ENCODE peak calls at places on chromosomes 3 and 15, in eight cellular contexts. I, D, L, F, G, X, U and S are unnamed samples.

GRCh38 chr3:115062009-115062408 is 85.1 kb downstream of the ZBTB20 start:
- DNase-seq in X (no peak), D (no peak), I (peak), U (no peak), L (no peak), G (no peak), F (no peak), S (no peak)

GRCh38 chr15:35168464-35168863 is 83.4 kb upstream of the NANOGP8 start:
- DNase-seq in D (no peak), U (peak), L (peak), G (no peak), F (no peak), X (peak), I (peak), S (no peak)

GRCh38 chr15:42392309-42393024 is 33.2 kb downstream of the CAPN3 start:
- DNase-seq in U (no peak), X (no peak), L (no peak), G (no peak), D (no peak), I (no peak), F (no peak), S (no peak)

GRCh38 chr3:119885746-119886530 is 104.0 kb downstream of the NR1I2 start:
- DNase-seq in X (peak), G (no peak), I (peak), L (no peak), D (no peak), F (no peak), U (no peak), S (no peak)

GRCh38 chr3:132004571-132004970 is 30.2 kb downstream of the CPNE4 start:
- DNase-seq in F (no peak), D (no peak), I (peak), X (peak), L (peak), G (no peak), U (peak), S (no peak)

GRCh38 chr3:31817411-31817966 is 163.6 kb downstream of the OSBPL10 start:
- DNase-seq in X (no peak), D (no peak), F (no peak), G (no peak), L (no peak), U (no peak), I (no peak), S (no peak)

GRCh38 chr3:46930945-46931403 is 45.6 kb downstream of the CCDC12 start:
- DNase-seq in F (no peak), L (no peak), I (no peak), D (no peak), X (peak), G (no peak), U (no peak), S (no peak)

GRCh38 chr3:127019449-127019848 is 36.5 kb downstream of the PLXNA1 start:
- DNase-seq in D (no peak), F (no peak), U (peak), G (no peak), X (peak), L (no peak), I (peak), S (no peak)

GRCh38 chr15:60396964-60397771 is 618 bp downstream of the ANXA2 start:
- DNase-seq in D (peak), F (peak), L (no peak), X (peak), I (peak), G (peak), U (peak), S (peak)

GRCh38 chr15:47746516-47746915 is 29.2 kb downstream of the SEMA6D start:
- DNase-seq in I (no peak), U (no peak), G (no peak), F (no peak), X (no peak), D (no peak), L (no peak), S (no peak)

DNA sequence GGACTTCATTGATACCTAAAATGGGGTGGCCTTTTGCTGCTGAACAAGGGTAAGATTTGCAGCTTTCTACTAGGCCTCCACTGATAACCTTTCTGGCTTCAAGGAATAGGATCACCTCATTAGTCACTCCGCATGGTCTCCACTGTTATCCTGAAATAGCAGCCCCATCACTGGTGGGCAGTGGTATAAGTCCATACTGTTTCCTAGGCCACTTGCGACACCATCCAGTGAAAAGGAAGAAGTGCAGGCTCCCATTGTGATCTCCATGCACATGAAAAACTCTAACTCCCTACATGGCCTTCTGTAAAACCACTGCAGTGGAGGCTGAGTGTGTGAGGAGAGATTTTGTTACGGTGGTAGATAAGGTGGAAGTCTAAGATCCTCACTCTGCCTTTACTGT is 1455.9 kb downstream of the SI start:
- DNase-seq in I (no peak), D (no peak), U (peak), G (no peak), L (no peak), X (no peak), F (no peak), S (no peak)
- TF ChIP-seq CTCF in I (no peak), D (no peak), U (peak), G (no peak), L (peak), X (no peak), F (no peak), S (no peak)

GRCh38 chr15:92306662-92307061 is 87.0 kb upstream of the ST8SIA2 start:
- DNase-seq in G (no peak), X (peak), L (no peak), U (no peak), I (peak), F (no peak), D (no peak), S (no peak)
- TF ChIP-seq CTCF in G (no peak), X (peak), L (no peak), U (no peak), I (no peak), F (no peak), D (no peak), S (no peak)

GRCh38 chr3:191388823-191389222 is 58.5 kb upstream of the UTS2B start:
- DNase-seq in U (peak), X (no peak), G (no peak), I (no peak), D (no peak), L (no peak), F (no peak), S (no peak)
- TF ChIP-seq CTCF in U (peak), X (peak), G (peak), I (no peak), D (no peak), L (peak), F (no peak), S (no peak)

GRCh38 chr3:41574900-41575299 is 375.6 kb downstream of the CTNNB1 start:
- DNase-seq in L (no peak), I (no peak), U (peak), F (no peak), X (no peak), G (no peak), D (no peak), S (no peak)
- TF ChIP-seq CTCF in L (no peak), I (no peak), U (no peak), F (peak), X (no peak), G (no peak), D (no peak), S (no peak)

GRCh38 chr3:15977089-15977488 is 179.3 kb upstream of the ANKRD28 start:
- DNase-seq in G (no peak), F (no peak), L (no peak), U (no peak), I (no peak), D (no peak), X (no peak), S (no peak)
- TF ChIP-seq CTCF in G (no peak), F (no peak), L (no peak), U (no peak), I (no peak), D (no peak), X (no peak), S (no peak)

DNA sequence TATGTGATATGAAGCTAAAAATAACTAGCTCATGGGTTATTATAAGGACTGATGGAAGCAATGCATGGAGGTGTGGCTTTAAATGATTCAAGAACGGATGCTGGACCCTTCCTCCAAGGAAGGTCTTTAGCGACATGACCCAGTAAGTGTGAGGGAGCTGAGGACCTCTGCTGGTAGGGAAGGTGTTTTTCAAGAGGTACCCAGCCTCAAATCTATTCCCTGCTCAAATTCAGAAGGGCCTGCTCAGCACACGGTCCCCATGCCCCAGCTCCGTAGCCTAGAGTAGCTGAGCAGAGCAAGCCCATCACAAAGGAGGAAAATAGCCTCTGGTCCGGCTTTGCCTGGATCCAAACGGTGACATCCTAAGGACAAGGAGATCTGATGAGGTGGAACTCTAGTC is 266.2 kb upstream of the IGF1R start:
- DNase-seq in L (no peak), D (no peak), X (no peak), I (no peak), F (no peak), G (no peak), U (no peak), S (no peak)
- TF ChIP-seq CTCF in L (no peak), D (no peak), X (no peak), I (no peak), F (no peak), G (no peak), U (no peak), S (no peak)

DNA sequence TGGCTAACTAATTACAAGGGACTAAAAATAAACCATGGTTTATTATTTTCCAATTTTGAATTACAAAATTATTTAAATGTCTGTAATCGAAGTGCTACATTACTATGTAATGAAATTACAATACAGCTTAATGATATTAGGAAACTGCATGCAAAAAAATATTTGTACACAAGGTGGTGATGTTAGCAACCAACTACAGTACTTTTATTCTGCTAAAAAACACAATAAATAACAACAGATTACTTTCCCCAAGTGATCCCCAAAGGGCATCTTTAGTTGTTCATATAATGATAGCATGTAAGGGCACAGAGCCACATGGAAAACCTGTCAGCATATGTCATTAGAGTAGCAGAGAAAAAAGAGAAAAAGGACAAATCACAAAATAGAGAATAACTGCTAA is 147.5 kb upstream of the SOX2 start:
- DNase-seq in F (no peak), X (no peak), D (no peak), U (peak), L (no peak), I (no peak), G (no peak), S (no peak)
- TF ChIP-seq CTCF in F (no peak), X (no peak), D (no peak), U (no peak), L (no peak), I (no peak), G (no peak), S (no peak)

GRCh38 chr3:89586256-89586655 is 478.8 kb downstream of the EPHA3 start:
- DNase-seq in X (no peak), I (no peak), G (no peak), U (no peak), D (no peak), L (no peak), F (no peak), S (no peak)

GRCh38 chr3:89584398-89584797 is 477.0 kb downstream of the EPHA3 start:
- DNase-seq in D (no peak), L (no peak), U (no peak), G (no peak), X (no peak), F (no peak), I (no peak), S (no peak)

DNA sequence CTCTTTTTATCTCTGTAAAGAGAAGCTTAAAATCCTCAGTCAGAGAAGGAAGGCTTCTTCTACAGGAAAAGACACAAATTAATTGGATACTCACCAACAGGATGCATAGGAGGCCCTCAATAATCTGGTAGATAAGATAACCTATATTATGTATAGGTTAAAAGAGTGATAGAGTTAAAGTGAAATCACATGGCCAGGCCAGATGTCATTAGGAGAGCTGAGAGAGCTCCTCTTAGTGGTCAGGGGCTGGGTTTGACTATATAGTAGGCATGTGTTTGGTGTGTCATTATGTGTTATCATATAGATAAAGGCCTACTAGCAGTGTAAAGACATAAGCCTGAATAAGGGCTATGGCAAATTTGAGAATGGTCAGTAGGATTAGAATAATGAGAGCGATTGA is 479.3 kb downstream of the EPHA3 start:
- DNase-seq in G (no peak), I (no peak), D (no peak), X (no peak), L (no peak), U (no peak), F (no peak), S (no peak)
- TF ChIP-seq CTCF in G (no peak), I (no peak), D (no peak), X (no peak), L (no peak), U (no peak), F (no peak), S (no peak)